ENCODE peak calls at places on chromosomes 7 and 10, in ten cellular contexts. Y is HCT116, U is adipocyte, H is transverse colon, R is osteoblast, J is keratinocyte, S is body of pancreas, X is aorta, W is Panc1, D is heart right ventricle. B is an unnamed sample. For H3K27me3 and H3K4me1, the result is how much of the 10 kb centered on the place peaks cover.

GRCh38 chr10:121378402-121378801 is 219.8 kb downstream of the FGFR2 start:
- DNase-seq in Y (no peak), U (no peak), H (no peak), R (no peak), J (no peak), S (no peak), X (no peak), W (no peak), D (no peak), B (no peak)

GRCh38 chr7:135253851-135254815 is 20.5 kb downstream of the STRA8 start:
- DNase-seq in Y (peak), U (peak), H (peak), R (peak), J (no peak), S (peak), X (peak), W (peak), D (peak), B (peak)

GRCh38 chr10:103712898-103713498 is 142.4 kb downstream of the SH3PXD2A start:
- DNase-seq in Y (peak), U (peak), H (peak), R (peak), J (peak), S (peak), X (peak), W (peak), D (peak), B (peak)

GRCh38 chr7:150415161-150416160 is 35.0 kb upstream of the GIMAP8 start:
- DNase-seq in Y (no peak), U (no peak), H (no peak), R (no peak), J (no peak), S (no peak), X (no peak), W (no peak), D (no peak), B (no peak)

GRCh38 chr10:30438016-30438850 is 4.2 kb downstream of the MAP3K8 start:
- DNase-seq in Y (no peak), U (peak), H (no peak), R (peak), J (no peak), S (no peak), X (no peak), W (no peak), D (no peak), B (no peak)

GRCh38 chr7:24502135-24502488 is 71.1 kb upstream of the PALS2 start:
- DNase-seq in Y (no peak), U (no peak), H (no peak), R (no peak), J (no peak), S (no peak), X (no peak), W (no peak), D (no peak), B (no peak)

GRCh38 chr10:3886191-3886590 is 101.2 kb upstream of the KLF6 start:
- DNase-seq in Y (no peak), U (peak), H (no peak), R (no peak), J (no peak), S (peak), X (peak), W (no peak), D (peak), B (peak)

GRCh38 chr10:121579656-121580055 is 18.6 kb downstream of the FGFR2 start:
- DNase-seq in Y (no peak), U (no peak), H (no peak), R (no peak), J (peak), S (no peak), X (no peak), W (no peak), D (no peak), B (no peak)

GRCh38 chr7:36058020-36058592 is 94.9 kb upstream of the EEPD1 start:
- DNase-seq in Y (no peak), U (no peak), H (no peak), R (no peak), J (no peak), S (no peak), X (no peak), W (no peak), D (no peak), B (no peak)

GRCh38 chr10:74704629-74705360 is 121.6 kb upstream of the KAT6B start:
- DNase-seq in Y (no peak), U (peak), H (no peak), R (peak), J (no peak), S (peak), X (no peak), W (no peak), D (no peak), B (no peak)

GRCh38 chr7:17681965-17682364 is 258.3 kb downstream of the SNX13 start:
- DNase-seq in Y (no peak), U (peak), H (no peak), R (no peak), J (no peak), S (no peak), X (no peak), W (no peak), D (no peak), B (no peak)

GRCh38 chr7:108310351-108310750 is 145.9 kb downstream of the NRCAM start:
- DNase-seq in Y (no peak), U (peak), H (no peak), R (no peak), J (no peak), S (no peak), X (no peak), W (no peak), D (no peak), B (no peak)

GRCh38 chr10:90742189-90742588 is 115.7 kb downstream of the HTR7 start:
- DNase-seq in Y (peak), U (peak), H (no peak), R (no peak), J (no peak), S (no peak), X (no peak), W (no peak), D (no peak), B (no peak)

GRCh38 chr7:44884553-44885393 is 557 bp downstream of the PURB start:
- DNase-seq in Y (no peak), U (peak), H (peak), R (peak), J (no peak), S (peak), X (peak), W (no peak), D (peak), B (peak)

GRCh38 chr10:77844713-77845454 is 81.7 kb downstream of the DLG5 start:
- DNase-seq in Y (peak), U (peak), H (peak), R (peak), J (no peak), S (no peak), X (peak), W (no peak), D (no peak), B (no peak)

GRCh38 chr7:139598642-139599041 is 75.2 kb downstream of the CLEC2L start:
- DNase-seq in Y (no peak), U (no peak), H (no peak), R (no peak), J (no peak), S (peak), X (no peak), W (no peak), D (no peak), B (no peak)

GRCh38 chr7:102009628-102010027 is 192.2 kb downstream of the CUX1 start:
- DNase-seq in Y (no peak), U (peak), H (no peak), R (peak), J (no peak), S (peak), X (no peak), W (no peak), D (no peak), B (no peak)

GRCh38 chr7:23230586-23231195 is 15.9 kb upstream of the GPNMB start:
- DNase-seq in Y (no peak), U (no peak), H (no peak), R (no peak), J (no peak), S (no peak), X (no peak), W (no peak), D (no peak), B (no peak)

GRCh38 chr10:641149-642010 is 48.1 kb downstream of the DIP2C start:
- DNase-seq in Y (no peak), U (no peak), H (no peak), R (peak), J (no peak), S (no peak), X (no peak), W (no peak), D (no peak), B (no peak)

GRCh38 chr10:127563718-127564553 is 14.8 kb downstream of the NPS start:
- DNase-seq in Y (peak), U (no peak), H (peak), R (no peak), J (no peak), S (peak), X (no peak), W (no peak), D (peak), B (no peak)

GRCh38 chr10:116654816-116655215 is 34.1 kb downstream of the PNLIPRP2 start:
- DNase-seq in Y (peak), U (no peak), H (no peak), R (no peak), J (no peak), S (no peak), X (no peak), W (no peak), D (no peak), B (no peak)

GRCh38 chr10:103395754-103396066 is 565 bp downstream of the ATP5MK start:
- DNase-seq in Y (no peak), U (peak), H (peak), R (no peak), J (no peak), S (no peak), X (no peak), W (no peak), D (no peak), B (no peak)

GRCh38 chr10:98415710-98416077 is 712 bp upstream of the PYROXD2 start:
- DNase-seq in Y (no peak), U (peak), H (no peak), R (no peak), J (no peak), S (no peak), X (no peak), W (no peak), D (no peak), B (peak)

GRCh38 chr7:140156460-140157080 is 20.2 kb downstream of the KDM7A start:
- DNase-seq in Y (no peak), U (no peak), H (no peak), R (no peak), J (no peak), S (no peak), X (no peak), W (no peak), D (no peak), B (no peak)

GRCh38 chr7:69173341-69173740 is 424.9 kb upstream of the AUTS2 start:
- DNase-seq in Y (no peak), U (no peak), H (no peak), R (no peak), J (no peak), S (no peak), X (no peak), W (no peak), D (no peak), B (no peak)

GRCh38 chr10:3780766-3781457 is 4.1 kb downstream of the KLF6 start:
- DNase-seq in Y (no peak), U (no peak), H (no peak), R (peak), J (no peak), S (peak), X (no peak), W (no peak), D (no peak), B (no peak)

DNA sequence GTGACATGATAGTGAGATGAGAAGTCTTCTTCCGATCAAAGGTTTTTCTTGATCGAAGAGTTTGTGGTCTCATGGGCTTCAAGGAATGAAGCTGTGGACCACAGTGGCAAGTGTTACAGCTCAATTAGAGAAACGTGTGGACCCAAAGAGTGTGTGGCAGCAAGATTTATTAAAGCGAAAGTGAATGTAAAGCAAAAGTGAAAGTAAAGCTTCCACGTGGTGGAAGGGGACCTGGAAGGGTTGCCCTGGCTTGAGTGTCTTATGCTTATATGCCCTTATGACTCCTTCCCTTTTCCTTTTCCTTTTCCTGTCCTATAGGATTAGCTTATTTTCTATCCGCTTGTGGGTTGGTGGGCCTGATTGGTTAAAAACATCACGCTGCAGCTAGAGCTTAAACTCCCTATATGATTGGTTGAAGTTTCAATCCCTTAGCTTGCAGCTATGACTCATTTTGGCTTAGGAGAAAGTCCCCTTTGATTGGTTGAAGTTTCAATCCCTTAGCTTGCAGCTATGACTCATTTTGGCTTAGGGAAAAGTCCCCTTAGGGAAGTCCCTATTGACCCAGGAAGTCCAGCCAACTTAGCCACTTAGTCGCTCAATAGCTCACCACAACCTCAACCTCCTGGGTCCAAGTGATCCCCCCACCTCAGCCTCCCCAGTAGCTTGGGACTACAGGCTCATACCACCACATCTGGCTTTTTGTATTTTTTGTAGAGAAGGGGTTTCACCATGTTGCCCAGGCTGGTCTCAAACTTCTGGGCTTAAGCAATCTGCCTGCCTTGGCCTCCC is 34.7 kb downstream of the MRPS24 start:
- DNase-seq in Y (no peak), U (no peak), H (no peak), R (no peak), J (no peak), S (no peak), X (no peak), W (no peak), D (no peak), B (no peak)
- H3K27me3 ChIP-seq in Y (under half), U (under half), H (under half), R (under half), J (under half), S (under half), X (under half), W (under half), D (under half), B (under half)

DNA sequence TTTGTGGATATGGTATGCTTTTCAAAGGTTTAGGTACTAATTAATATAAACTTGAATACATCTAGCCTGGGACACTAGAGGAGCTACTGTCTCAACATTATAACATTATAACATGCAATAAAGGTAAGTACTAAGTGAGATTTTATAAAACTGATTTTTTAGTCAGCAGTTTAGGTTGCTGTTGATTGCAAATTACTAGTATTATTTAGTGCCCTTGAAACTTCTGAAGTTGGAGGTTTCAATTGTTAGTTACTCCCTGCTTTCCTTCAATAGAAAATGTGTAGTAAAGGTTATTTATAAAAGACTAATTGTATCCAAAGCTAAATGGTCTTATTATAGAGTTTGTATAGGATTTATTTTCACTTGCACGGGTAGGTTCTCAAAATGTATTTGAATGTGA is 95.2 kb downstream of the POLL start:
- DNase-seq in Y (no peak), U (no peak), H (no peak), R (no peak), J (no peak), S (no peak), X (no peak), W (no peak), D (no peak), B (no peak)
- H3K4me1 ChIP-seq in Y (under half), U (under half), H (under half), R (under half), J (under half), S (under half), X (under half), W (under half), D (under half), B (under half)

DNA sequence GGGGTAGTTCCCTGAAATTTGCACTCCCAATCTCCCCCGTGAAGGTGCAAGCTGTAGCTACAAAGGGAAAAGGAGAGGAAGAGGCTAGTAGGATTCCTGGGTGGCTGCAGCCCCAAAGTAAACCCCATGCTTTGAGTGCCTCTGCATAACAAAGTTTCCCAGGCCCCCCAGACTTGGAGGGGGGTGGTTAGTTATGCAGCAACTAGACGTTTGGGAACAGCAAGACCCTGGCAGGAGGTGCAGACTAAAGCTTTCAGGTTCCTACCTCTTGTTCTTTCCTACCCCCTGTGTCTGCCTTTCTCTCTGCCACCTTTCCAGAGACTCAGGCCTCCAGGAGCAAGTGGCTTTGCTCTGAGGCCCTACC is 14.7 kb upstream of the HOXA13 start:
- DNase-seq in Y (no peak), U (no peak), H (no peak), R (no peak), J (no peak), S (no peak), X (no peak), W (no peak), D (no peak), B (no peak)
- H3K27me3 ChIP-seq in Y (under half), U (half or more), H (half or more), R (under half), J (half or more), S (under half), X (under half), W (under half), D (half or more), B (half or more)

GRCh38 chr10:79132681-79133381 is 64.1 kb downstream of the ZMIZ1 start:
- DNase-seq in Y (no peak), U (no peak), H (no peak), R (no peak), J (no peak), S (no peak), X (no peak), W (no peak), D (no peak), B (no peak)

GRCh38 chr10:79130255-79130654 is 61.5 kb downstream of the ZMIZ1 start:
- DNase-seq in Y (no peak), U (no peak), H (no peak), R (no peak), J (no peak), S (no peak), X (no peak), W (no peak), D (no peak), B (no peak)

GRCh38 chr10:79130846-79131245 is 62.1 kb downstream of the ZMIZ1 start:
- DNase-seq in Y (no peak), U (no peak), H (no peak), R (no peak), J (no peak), S (no peak), X (no peak), W (no peak), D (no peak), B (no peak)

GRCh38 chr10:79133386-79133785 is 64.6 kb downstream of the ZMIZ1 start:
- DNase-seq in Y (no peak), U (no peak), H (no peak), R (no peak), J (no peak), S (no peak), X (no peak), W (no peak), D (no peak), B (no peak)

DNA sequence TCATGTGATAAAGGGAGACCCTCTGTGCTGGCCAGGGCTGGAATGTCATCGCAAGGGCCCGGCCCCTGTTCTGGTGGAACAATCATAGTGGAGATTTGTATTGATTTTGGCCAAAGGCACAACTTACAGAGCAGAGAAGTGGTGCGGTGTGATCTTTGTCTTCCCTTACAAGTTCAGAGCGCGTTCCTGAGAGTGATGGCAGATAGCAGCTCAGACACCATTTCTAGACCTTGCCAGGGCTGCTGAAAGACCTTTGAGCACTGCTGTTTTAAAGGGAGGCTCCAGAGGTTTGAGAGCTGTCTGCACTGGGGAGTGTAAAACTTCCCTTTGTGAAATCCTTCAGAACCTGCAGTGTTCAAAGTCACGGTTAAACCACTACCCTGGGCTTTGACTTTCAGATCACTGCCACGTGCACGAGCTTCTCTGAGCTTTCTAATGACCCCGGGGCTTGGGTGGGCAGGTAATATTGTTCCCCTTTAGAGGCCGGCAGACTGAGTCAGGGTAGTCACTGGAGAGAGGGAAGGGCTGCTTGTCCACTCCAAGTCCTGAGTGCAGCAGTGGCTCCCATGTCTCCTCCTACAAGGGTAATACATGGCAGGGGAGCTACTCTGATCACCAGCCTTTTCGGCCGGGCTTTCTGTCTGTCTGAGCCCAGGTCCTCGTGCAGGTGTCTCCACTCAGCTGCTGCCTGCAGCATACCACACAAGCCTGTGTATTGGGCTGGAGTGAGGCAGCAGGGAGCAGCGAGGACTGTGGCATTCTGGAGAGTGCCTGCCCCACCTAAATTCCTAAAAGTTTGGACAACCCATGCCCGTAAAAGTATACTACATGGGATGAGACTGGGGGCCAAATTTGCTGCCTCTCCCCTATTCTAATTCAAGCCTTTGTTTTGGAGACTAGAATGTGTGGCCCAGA is 63.2 kb downstream of the ZMIZ1 start:
- DNase-seq in Y (no peak), U (no peak), H (no peak), R (no peak), J (no peak), S (no peak), X (no peak), W (no peak), D (no peak), B (no peak)
- H3K4me1 ChIP-seq in Y (under half), U (half or more), H (under half), R (under half), J (under half), S (half or more), X (under half), W (half or more), D (half or more), B (under half)

GRCh38 chr7:82609746-82610145 is 166.2 kb upstream of the CACNA2D1 start:
- DNase-seq in Y (no peak), U (peak), H (no peak), R (no peak), J (no peak), S (no peak), X (no peak), W (no peak), D (no peak), B (no peak)
- H3K27me3 ChIP-seq in Y (under half), U (under half), H (under half), R (under half), J (under half), S (under half), X (under half), W (under half), D (under half), B (under half)

B was measured in tibial artery.